ENCODE peak calls at places on chromosomes 1 and 21, in eight cellular contexts. R, T, A, Y, W, Q, X and V are unnamed samples.
A peak's percentile ranks its signal among the peaks of the same experiment; 100 is the strongest.

GRCh38 chr1:33925586-33925985 is 61.7 kb downstream of the HMGB4 start:
- DNase-seq in X (no peak), R (no peak), A (no peak), Q (no peak), T (no peak), Y (no peak), W (no peak), V (no peak)

GRCh38 chr1:114173704-114174103 is 20.0 kb upstream of the SYT6 start:
- DNase-seq in T (no peak), Q (no peak), X (no peak), A (no peak), W (no peak), R (no peak), Y (no peak), V (no peak)

GRCh38 chr1:84382127-84382526 is 16.2 kb upstream of the DNASE2B start:
- DNase-seq in W (no peak), X (no peak), A (no peak), Y (no peak), R (no peak), Q (no peak), T (no peak), V (no peak)

GRCh38 chr1:109198745-109199144 is 15.0 kb upstream of the SARS1 start:
- DNase-seq in X (no peak), W (no peak), A (no peak), Y (no peak), R (no peak), T (no peak), Q (no peak), V (peak; percentile 33)

GRCh38 chr1:152565535-152566215 is 905 bp downstream of the LCE3E start:
- DNase-seq in X (no peak), Q (no peak), R (no peak), T (no peak), Y (no peak), W (no peak), A (no peak), V (no peak)

GRCh38 chr1:190328361-190328760 is 149.3 kb downstream of the BRINP3 start:
- DNase-seq in A (no peak), Y (no peak), T (no peak), R (no peak), X (no peak), W (no peak), Q (no peak), V (peak; percentile 3)

GRCh38 chr1:107964397-107965111 is 426 bp downstream of the VAV3 start:
- DNase-seq in W (peak; percentile 64), Q (no peak), X (no peak), Y (no peak), R (peak; percentile 67), A (no peak), T (no peak), V (peak; percentile 10)

GRCh38 chr1:157170677-157171515 is 32.7 kb upstream of the ETV3 start:
- DNase-seq in A (no peak), Y (no peak), R (peak; percentile 80), X (no peak), Q (no peak), T (no peak), W (no peak), V (peak; percentile 35)

GRCh38 chr1:39672551-39672947 is 642 bp upstream of the NT5C1A start:
- DNase-seq in R (no peak), X (no peak), Q (no peak), Y (no peak), W (no peak), A (no peak), T (no peak), V (no peak)

GRCh38 chr21:45868488-45868887 is 113.1 kb upstream of the COL6A1 start:
- DNase-seq in Y (no peak), R (no peak), W (no peak), Q (no peak), T (no peak), A (no peak), X (no peak), V (no peak)

GRCh38 chr1:32374193-32374592 is 11.9 kb downstream of the TSSK3 start:
- DNase-seq in Y (no peak), Q (no peak), A (no peak), R (no peak), X (no peak), W (no peak), T (no peak), V (no peak)

GRCh38 chr1:81226603-81226928 is 574.2 kb upstream of the ADGRL2 start:
- DNase-seq in A (no peak), Q (no peak), W (peak; percentile 37), Y (no peak), X (no peak), T (no peak), R (no peak), V (no peak)

GRCh38 chr1:192869308-192869940 is 60.6 kb downstream of the RGS2 start:
- DNase-seq in Y (no peak), Q (no peak), X (no peak), A (no peak), R (no peak), T (no peak), W (no peak), V (no peak)

GRCh38 chr1:13762642-13763041 is 62.7 kb downstream of the PRDM2 start:
- DNase-seq in R (no peak), X (no peak), Y (no peak), T (no peak), Q (no peak), W (no peak), A (no peak), V (no peak)
- H3K4me3 ChIP-seq in R (no peak overlapping the region), X (no peak overlapping the region), Y (no peak overlapping the region), T (no peak overlapping the region), Q (no peak overlapping the region), W (no peak overlapping the region), A (no peak overlapping the region), V (no peak overlapping the region)

GRCh38 chr1:37094302-37094701 is 60.0 kb upstream of the GRIK3 start:
- DNase-seq in A (no peak), X (no peak), R (no peak), T (no peak), W (no peak), Y (no peak), Q (no peak), V (no peak)

GRCh38 chr1:37092937-37093336 is 58.6 kb upstream of the GRIK3 start:
- DNase-seq in T (no peak), W (no peak), R (no peak), A (no peak), Y (no peak), Q (no peak), X (no peak), V (no peak)

GRCh38 chr1:37100310-37100709 is 66.0 kb upstream of the GRIK3 start:
- DNase-seq in A (no peak), W (no peak), T (no peak), R (no peak), Q (no peak), X (no peak), Y (no peak), V (no peak)

GRCh38 chr1:37098196-37098595 is 63.9 kb upstream of the GRIK3 start:
- DNase-seq in X (no peak), Q (no peak), T (no peak), Y (no peak), W (no peak), A (no peak), R (no peak), V (no peak)

GRCh38 chr1:37096523-37096922 is 62.2 kb upstream of the GRIK3 start:
- DNase-seq in T (no peak), Y (no peak), W (no peak), R (no peak), A (no peak), X (no peak), Q (no peak), V (no peak)
- TF ChIP-seq CTCF in T (no peak), Y (no peak), W (peak; percentile 51), R (no peak), A (no peak), X (no peak), Q (no peak), V (no peak)

GRCh38 chr1:159864262-159864661 is 1.8 kb upstream of the VSIG8 start:
- DNase-seq in Q (no peak), R (no peak), A (no peak), W (no peak), X (no peak), T (no peak), Y (no peak), V (no peak)

GRCh38 chr1:159866905-159867304 is 4.4 kb upstream of the VSIG8 start:
- DNase-seq in W (no peak), X (no peak), R (no peak), A (no peak), Q (no peak), T (no peak), Y (no peak), V (no peak)

GRCh38 chr1:159868766-159869165 is 6.3 kb upstream of the VSIG8 start:
- DNase-seq in Q (no peak), X (no peak), R (no peak), T (no peak), Y (no peak), W (no peak), A (no peak), V (no peak)

GRCh38 chr1:159867322-159868064 is 5.0 kb upstream of the VSIG8 start:
- DNase-seq in Q (peak; percentile 51), A (no peak), Y (no peak), W (no peak), X (no peak), T (no peak), R (peak; percentile 86), V (peak; percentile 53)

GRCh38 chr1:159866066-159866465 is 3.6 kb upstream of the VSIG8 start:
- DNase-seq in Y (no peak), R (no peak), W (no peak), A (no peak), Q (no peak), T (no peak), X (no peak), V (no peak)
- H3K4me3 ChIP-seq in Y (no peak overlapping the region), R (no peak overlapping the region), W (no peak overlapping the region), A (no peak overlapping the region), Q (no peak overlapping the region), T (no peak overlapping the region), X (no peak overlapping the region), V (no peak overlapping the region)

DNA sequence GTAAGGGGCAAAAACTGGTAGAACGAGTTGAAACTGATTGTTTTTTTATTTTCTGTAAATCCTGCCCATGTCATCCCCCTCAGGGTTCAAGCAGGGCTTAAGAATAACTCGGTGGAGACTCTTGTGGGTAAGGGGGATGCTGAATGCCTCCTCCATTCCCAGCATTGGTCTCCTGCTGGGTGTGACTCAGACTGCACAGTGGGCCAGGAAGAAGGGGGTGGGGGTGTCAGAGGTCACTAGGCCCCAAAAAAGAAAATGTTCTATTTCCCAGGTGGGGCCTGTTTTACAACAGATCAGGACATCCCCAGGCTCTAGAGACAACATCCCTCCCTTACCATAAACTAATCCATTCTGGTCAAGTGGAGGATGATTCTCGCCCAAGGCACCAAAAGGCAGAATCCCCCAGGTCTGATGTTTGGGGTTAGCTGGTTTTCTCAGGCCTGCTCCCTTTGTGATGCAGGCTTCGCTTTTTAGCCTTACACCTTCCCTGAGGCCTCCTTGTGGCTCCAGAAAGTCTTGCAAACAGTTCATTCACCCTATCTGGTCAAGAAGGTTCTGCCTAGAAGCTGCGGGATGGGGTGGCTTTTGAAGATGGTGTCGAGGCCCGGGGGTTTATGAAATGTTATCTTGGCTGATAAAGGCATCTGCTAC is 10.7 kb upstream of the GRHL3 start:
- DNase-seq in T (no peak), A (no peak), Q (no peak), X (no peak), R (no peak), W (no peak), Y (no peak), V (peak; percentile 39)
- TF ChIP-seq CTCF in T (peak; percentile 10), A (no peak), Q (peak; percentile 17), X (peak; percentile 44), R (no peak), W (peak; percentile 49), Y (no peak), V (peak; percentile 46)

GRCh38 chr1:155499953-155500621 is 62.5 kb downstream of the ASH1L start:
- DNase-seq in Q (no peak), T (no peak), X (no peak), Y (no peak), A (no peak), R (no peak), W (peak; percentile 64), V (peak; percentile 32)
- H3K4me3 ChIP-seq in Q (no peak overlapping the region), T (no peak overlapping the region), X (no peak overlapping the region), Y (no peak overlapping the region), A (peak overlapping the region; percentile 2), R (no peak overlapping the region), W (peak overlapping the region; percentile 20), V (no peak overlapping the region)